ENCODE peak calls at places on chromosome 14, in eight cellular contexts. E, Y, P, F, U, S, Q and N are unnamed samples.

GRCh38 chr14:73269729-73270651 is 32.7 kb downstream of the PAPLN start:
- DNase-seq in E (no peak), Y (no peak), P (peak), F (peak), U (peak), S (no peak), Q (no peak), N (no peak)

GRCh38 chr14:29724991-29725390 is 202.7 kb downstream of the PRKD1 start:
- DNase-seq in E (no peak), Y (no peak), P (no peak), F (no peak), U (peak), S (peak), Q (no peak), N (peak)

GRCh38 chr14:72880164-72880563 is 13.7 kb downstream of the DPF3 start:
- DNase-seq in E (no peak), Y (no peak), P (no peak), F (no peak), U (no peak), S (no peak), Q (no peak), N (no peak)

GRCh38 chr14:82855912-82856381 is 1322.3 kb upstream of the SEL1L start:
- DNase-seq in E (no peak), Y (no peak), P (no peak), F (no peak), U (peak), S (no peak), Q (no peak), N (no peak)

GRCh38 chr14:103296987-103297386 is 37.0 kb upstream of the EIF5 start:
- DNase-seq in E (no peak), Y (no peak), P (no peak), F (no peak), U (no peak), S (no peak), Q (no peak), N (no peak)

GRCh38 chr14:100295376-100296105 is 10.7 kb downstream of the SLC25A29 start:
- DNase-seq in E (no peak), Y (no peak), P (no peak), F (no peak), U (no peak), S (no peak), Q (no peak), N (no peak)

GRCh38 chr14:80054020-80054419 is 157.3 kb downstream of the DIO2 start:
- DNase-seq in E (no peak), Y (no peak), P (no peak), F (no peak), U (no peak), S (no peak), Q (no peak), N (no peak)

GRCh38 chr14:22386924-22387775 is 201.9 kb downstream of the DAD1 start:
- DNase-seq in E (peak), Y (no peak), P (peak), F (peak), U (peak), S (peak), Q (peak), N (peak)